ENCODE peak calls at places on chromosomes 7 and 10, in nine cellular contexts. H is cardiac muscle cell, A is brain microvascular endothelial cell, V is pancreas, T is left ventricle myocardium inferior, C is GM23338, P is AG10803, G is prostate gland, O is dorsolateral prefrontal cortex. E is an unnamed sample.
A peak's percentile ranks its signal among the peaks of the same experiment; 100 is the strongest.

GRCh38 chr10:119871881-119872609 is 598 bp downstream of the MCMBP start:
- DNase-seq in H (peak; percentile 76), A (peak; percentile 20), V (peak; percentile 72), T (peak; percentile 51), C (peak; percentile 81), P (peak; percentile 35), G (peak; percentile 33), O (peak; percentile 53), E (peak; percentile 74)

GRCh38 chr7:25371972-25372371 is 143.7 kb upstream of the NPVF start:
- DNase-seq in H (no peak), A (no peak), V (no peak), T (no peak), C (no peak), P (no peak), G (no peak), O (no peak), E (no peak)

GRCh38 chr10:132302911-132303310 is 4.8 kb downstream of the STK32C start:
- DNase-seq in H (no peak), A (no peak), V (no peak), T (no peak), C (no peak), P (no peak), G (no peak), O (peak; percentile 28), E (no peak)

GRCh38 chr7:112080441-112080840 is 125.8 kb downstream of the DOCK4 start:
- DNase-seq in H (no peak), A (peak; percentile 92), V (no peak), T (no peak), C (no peak), P (peak; percentile 91), G (no peak), O (no peak), E (peak; percentile 93)

GRCh38 chr10:28734940-28735759 is 57.8 kb downstream of the BAMBI start:
- DNase-seq in H (no peak), A (peak; percentile 93), V (no peak), T (no peak), C (no peak), P (peak; percentile 84), G (no peak), O (no peak), E (peak; percentile 79)

GRCh38 chr10:113754125-113754524 is 2.6 kb downstream of the PLEKHS1 start:
- DNase-seq in H (no peak), A (no peak), V (no peak), T (no peak), C (no peak), P (no peak), G (no peak), O (no peak), E (no peak)

GRCh38 chr7:81457858-81458522 is 311.9 kb downstream of the HGF start:
- DNase-seq in H (peak; percentile 52), A (no peak), V (no peak), T (no peak), C (peak; percentile 20), P (peak; percentile 61), G (no peak), O (no peak), E (peak; percentile 48)

GRCh38 chr10:122121059-122121458 is 132.1 kb downstream of the TACC2 start:
- DNase-seq in H (no peak), A (no peak), V (no peak), T (no peak), C (no peak), P (no peak), G (peak; percentile 79), O (no peak), E (no peak)

GRCh38 chr10:122186822-122187810 is 84.0 kb upstream of the BTBD16 start:
- DNase-seq in H (no peak), A (no peak), V (no peak), T (no peak), C (no peak), P (no peak), G (no peak), O (no peak), E (no peak)

GRCh38 chr10:104642311-104643022 is 1.4 kb downstream of the SORCS3 start:
- DNase-seq in H (peak; percentile 91), A (no peak), V (peak; percentile 6), T (no peak), C (peak; percentile 96), P (no peak), G (no peak), O (peak; percentile 90), E (peak; percentile 52)

GRCh38 chr7:43179393-43179792 is 66.9 kb downstream of the HECW1 start:
- DNase-seq in H (no peak), A (no peak), V (no peak), T (no peak), C (no peak), P (no peak), G (no peak), O (no peak), E (no peak)

GRCh38 chr7:158355456-158356065 is 232.1 kb downstream of the PTPRN2 start:
- DNase-seq in H (no peak), A (peak; percentile 5), V (no peak), T (no peak), C (peak; percentile 52), P (no peak), G (no peak), O (peak; percentile 38), E (peak; percentile 29)

GRCh38 chr7:47601119-47601880 is 19.4 kb upstream of the TNS3 start:
- DNase-seq in H (no peak), A (peak; percentile 83), V (no peak), T (no peak), C (no peak), P (peak; percentile 89), G (no peak), O (no peak), E (peak; percentile 98)

GRCh38 chr10:126242352-126243260 is 145.7 kb downstream of the ADAM12 start:
- DNase-seq in H (no peak), A (peak; percentile 80), V (no peak), T (peak; percentile 69), C (no peak), P (peak; percentile 89), G (peak; percentile 28), O (peak; percentile 78), E (peak; percentile 87)

GRCh38 chr10:125006188-125006680 is 64.3 kb downstream of the ZRANB1 start:
- DNase-seq in H (no peak), A (no peak), V (peak; percentile 2), T (no peak), C (no peak), P (no peak), G (no peak), O (no peak), E (no peak)

DNA sequence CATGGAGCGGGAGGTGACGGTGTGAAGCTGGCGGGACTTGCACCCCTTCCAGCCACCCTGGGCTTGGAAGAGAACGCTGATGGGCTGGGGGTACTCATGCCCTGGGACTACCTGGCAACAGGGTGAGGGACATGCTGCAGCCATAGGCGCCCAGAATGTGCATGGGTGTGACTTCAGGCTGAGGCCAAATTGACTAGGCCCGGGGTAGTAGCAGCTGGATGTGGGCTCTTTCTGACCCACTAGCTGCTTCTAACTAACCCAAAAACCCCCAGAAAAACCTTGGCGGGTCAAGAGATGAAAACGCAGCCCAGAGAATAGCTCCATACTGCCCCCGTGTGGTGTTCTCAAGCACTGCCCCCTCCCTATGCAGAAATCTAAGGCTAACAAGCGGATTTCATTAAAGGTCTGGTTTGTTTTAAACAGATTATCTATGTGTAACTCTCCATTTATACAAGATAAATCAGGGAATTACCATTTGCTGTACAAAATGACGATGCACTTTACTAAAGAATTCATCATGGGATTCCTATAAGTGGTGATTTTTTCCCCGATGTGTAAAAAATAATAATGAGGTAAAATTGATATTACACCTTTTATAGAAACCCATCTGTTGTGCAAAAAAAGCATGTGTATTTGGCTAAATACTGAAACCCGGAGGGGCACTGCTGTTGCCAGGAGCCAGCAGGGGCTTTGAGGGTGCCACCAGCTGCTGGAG is 4.2 kb downstream of the SMARCD3 start:
- DNase-seq in H (peak; percentile 66), A (peak; percentile 52), V (no peak), T (no peak), C (peak; percentile 85), P (peak; percentile 41), G (no peak), O (peak; percentile 65), E (peak; percentile 50)
- TF ChIP-seq CTCF in H (peak; percentile 95), A (peak; percentile 94), V (peak; percentile 73), T (peak; percentile 90), C (peak; percentile 84), P (peak; percentile 98), G (peak; percentile 71), O (peak; percentile 89), E (peak; percentile 92)

DNA sequence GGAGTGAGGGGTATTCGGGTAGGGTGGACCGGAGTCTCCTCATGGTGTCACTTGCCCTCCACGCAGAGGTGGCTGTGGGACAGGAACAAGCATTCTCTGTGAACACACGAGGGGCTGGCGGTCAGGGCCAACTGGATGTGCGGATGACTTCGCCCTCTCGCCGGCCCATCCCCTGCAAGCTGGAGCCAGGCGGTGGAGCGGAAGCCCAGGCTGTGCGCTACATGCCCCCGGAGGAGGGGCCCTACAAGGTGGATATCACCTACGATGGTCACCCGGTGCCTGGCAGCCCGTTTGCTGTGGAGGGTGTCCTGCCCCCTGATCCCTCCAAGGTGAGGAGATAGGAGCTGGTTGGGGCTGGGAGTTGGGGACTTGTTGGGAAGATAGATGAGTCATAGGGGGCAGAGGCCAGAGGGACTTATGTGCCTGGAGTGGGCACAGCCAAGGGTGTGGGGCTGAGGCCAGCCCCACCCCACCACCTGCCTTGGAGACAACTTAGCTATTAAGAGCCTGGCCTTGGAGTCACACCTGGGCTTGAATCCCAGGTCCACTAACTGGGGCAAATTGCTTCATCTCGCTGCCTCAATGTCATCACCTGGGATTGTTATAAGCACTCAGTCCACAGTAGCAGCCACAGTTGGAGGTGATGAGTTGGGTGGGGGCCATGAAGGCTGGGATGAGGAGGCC is 13.9 kb downstream of the FLNC start:
- DNase-seq in H (no peak), A (no peak), V (no peak), T (no peak), C (no peak), P (no peak), G (no peak), O (no peak), E (no peak)
- H3K4me3 ChIP-seq in H (no peak overlapping the region), A (no peak overlapping the region), V (no peak overlapping the region), T (no peak overlapping the region), C (no peak overlapping the region), P (no peak overlapping the region), G (no peak overlapping the region), O (no peak overlapping the region), E (no peak overlapping the region)

DNA sequence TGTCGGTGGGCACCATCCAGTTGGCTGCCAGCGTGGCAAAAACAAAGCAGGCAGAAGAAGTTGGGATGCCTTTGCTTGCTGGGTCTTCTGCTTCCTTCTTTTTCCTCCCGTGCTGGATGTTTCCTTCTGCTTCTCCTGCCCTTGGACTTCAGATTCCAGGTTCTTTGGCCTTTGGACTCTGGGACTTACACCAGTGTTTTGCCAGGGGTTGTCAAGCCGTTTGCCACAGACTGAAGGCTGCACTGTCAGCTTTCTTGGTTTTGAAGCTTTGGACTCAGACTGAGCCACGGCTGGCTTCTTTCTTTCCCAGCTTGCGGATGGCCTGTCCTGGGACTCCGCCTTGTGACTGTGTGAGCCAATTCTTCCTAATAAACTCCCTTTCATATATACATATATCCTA is 11.4 kb upstream of the LCOR start:
- DNase-seq in H (no peak), A (no peak), V (no peak), T (no peak), C (no peak), P (no peak), G (no peak), O (no peak), E (no peak)
- TF ChIP-seq CTCF in H (no peak), A (no peak), V (no peak), T (no peak), C (no peak), P (no peak), G (no peak), O (no peak), E (no peak)

DNA sequence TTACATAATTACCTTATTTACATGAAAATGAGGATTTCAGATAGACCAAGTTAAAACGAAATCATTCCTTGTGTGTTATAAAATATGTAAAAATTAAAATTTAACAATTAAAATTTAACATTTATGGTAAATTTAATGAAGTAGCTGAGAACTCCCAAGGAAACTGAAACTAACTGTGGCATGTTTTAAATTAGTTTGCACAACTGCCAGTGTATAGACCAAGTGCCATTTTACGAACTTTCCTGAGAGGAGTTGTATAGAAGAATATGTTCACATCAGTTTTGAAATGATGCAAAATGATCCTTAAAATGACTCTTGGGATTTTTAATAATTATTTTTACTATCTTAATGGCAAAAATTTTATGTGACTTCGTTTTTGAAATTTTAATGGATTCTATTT is 23.5 kb downstream of the PDLIM1 start:
- DNase-seq in H (no peak), A (no peak), V (no peak), T (no peak), C (no peak), P (no peak), G (no peak), O (no peak), E (no peak)
- H3K4me3 ChIP-seq in H (no peak overlapping the region), A (no peak overlapping the region), V (no peak overlapping the region), T (no peak overlapping the region), C (no peak overlapping the region), P (no peak overlapping the region), G (no peak overlapping the region), O (no peak overlapping the region), E (no peak overlapping the region)

E was measured in epithelial cell of esophagus.